ENCODE peak calls at places on chromosomes 1 and 21, in six cellular contexts. P is esophagus squamous epithelium, X is heart left ventricle, R is A673, I is lower lobe of right lung, C is thyroid gland. T is an unnamed sample.

GRCh38 chr1:187157552-187157951 is 328.8 kb downstream of the PLA2G4A start:
- DNase-seq in P (no peak), X (no peak), R (peak; percentile 28), I (no peak), C (no peak), T (no peak)

GRCh38 chr21:41032536-41032935 is 135.4 kb upstream of the BACE2 start:
- DNase-seq in P (no peak), X (no peak), R (no peak), I (no peak), C (no peak), T (peak; percentile 63)

GRCh38 chr1:65289449-65289848 is 19.9 kb upstream of the DNAJC6 start:
- DNase-seq in P (no peak), X (no peak), R (no peak), I (no peak), C (no peak), T (no peak)

GRCh38 chr21:38295997-38296764 is 39.4 kb downstream of the KCNJ15 start:
- DNase-seq in P (no peak), X (peak; percentile 12), R (no peak), I (no peak), C (no peak), T (no peak)

GRCh38 chr1:9275567-9276034 is 17.1 kb upstream of the SPSB1 start:
- DNase-seq in P (no peak), X (no peak), R (peak; percentile 24), I (peak; percentile 85), C (peak; percentile 34), T (peak; percentile 41)

GRCh38 chr21:35849131-35849530 is 211.2 kb downstream of the SETD4 start:
- DNase-seq in P (no peak), X (peak; percentile 20), R (no peak), I (no peak), C (no peak), T (no peak)

GRCh38 chr1:4172659-4173599 is 272.9 kb upstream of the C1orf174 start:
- DNase-seq in P (no peak), X (no peak), R (peak; percentile 11), I (no peak), C (no peak), T (no peak)

GRCh38 chr1:115671176-115672062 is 29.6 kb downstream of the VANGL1 start:
- DNase-seq in P (no peak), X (no peak), R (no peak), I (no peak), C (peak; percentile 55), T (no peak)

GRCh38 chr1:172976222-172977041 is 74.3 kb downstream of the TNFSF18 start:
- DNase-seq in P (no peak), X (no peak), R (no peak), I (no peak), C (peak; percentile 9), T (peak; percentile 44)

GRCh38 chr1:180265871-180266270 is 35.8 kb downstream of the LHX4 start:
- DNase-seq in P (no peak), X (no peak), R (no peak), I (no peak), C (no peak), T (no peak)

GRCh38 chr1:2968471-2968881 is 52.8 kb upstream of the ACTRT2 start:
- DNase-seq in P (no peak), X (no peak), R (no peak), I (no peak), C (no peak), T (no peak)

GRCh38 chr1:30847358-30847972 is 61.1 kb downstream of the SDC3 start:
- DNase-seq in P (no peak), X (peak; percentile 92), R (peak; percentile 26), I (peak; percentile 80), C (peak; percentile 44), T (no peak)

GRCh38 chr1:160428655-160429054 is 28.3 kb downstream of the VANGL2 start:
- DNase-seq in P (no peak), X (peak; percentile 43), R (peak; percentile 68), I (no peak), C (no peak), T (no peak)

GRCh38 chr1:211515090-211516023 is 23.4 kb upstream of the RD3 start:
- DNase-seq in P (no peak), X (peak; percentile 77), R (peak; percentile 76), I (peak; percentile 86), C (peak; percentile 64), T (peak; percentile 63)

GRCh38 chr1:67307251-67308060 is at the start of gene IL12RB2:
- DNase-seq in P (no peak), X (peak; percentile 11), R (peak; percentile 7), I (no peak), C (peak; percentile 68), T (no peak)

GRCh38 chr1:67312630-67313029 is 5.0 kb downstream of the IL12RB2 start:
- DNase-seq in P (no peak), X (no peak), R (no peak), I (no peak), C (no peak), T (no peak)

GRCh38 chr1:67304023-67304422 is 3.6 kb upstream of the IL12RB2 start:
- DNase-seq in P (no peak), X (no peak), R (no peak), I (no peak), C (no peak), T (no peak)

GRCh38 chr1:67306547-67306946 is 1.1 kb upstream of the IL12RB2 start:
- DNase-seq in P (no peak), X (no peak), R (no peak), I (no peak), C (no peak), T (no peak)

GRCh38 chr1:67308136-67308535 is 463 bp downstream of the IL12RB2 start:
- DNase-seq in P (no peak), X (no peak), R (no peak), I (no peak), C (no peak), T (no peak)
- H3K27ac ChIP-seq in P (no peak overlapping the region), X (no peak overlapping the region), R (no peak overlapping the region), I (no peak overlapping the region), C (no peak overlapping the region), T (no peak overlapping the region)

GRCh38 chr21:31911138-31911907 is 38.5 kb downstream of the HUNK start:
- DNase-seq in P (no peak), X (no peak), R (no peak), I (no peak), C (no peak), T (peak; percentile 40)

GRCh38 chr21:31914472-31914871 is 41.7 kb downstream of the HUNK start:
- DNase-seq in P (no peak), X (no peak), R (no peak), I (no peak), C (peak; percentile 59), T (no peak)

GRCh38 chr21:31912501-31912900 is 39.7 kb downstream of the HUNK start:
- DNase-seq in P (no peak), X (no peak), R (no peak), I (no peak), C (no peak), T (no peak)

GRCh38 chr21:31915566-31915965 is 42.7 kb downstream of the HUNK start:
- DNase-seq in P (no peak), X (no peak), R (no peak), I (no peak), C (no peak), T (no peak)

GRCh38 chr21:31913191-31913608 is 40.4 kb downstream of the HUNK start:
- DNase-seq in P (no peak), X (no peak), R (no peak), I (no peak), C (no peak), T (no peak)
- H3K4me1 ChIP-seq in P (peaks cover 13% of the 10 kb centered on the region), X (no peaks in the 10 kb centered on the region), R (no peaks in the 10 kb centered on the region), I (no peaks in the 10 kb centered on the region), C (peaks cover 14% of the 10 kb centered on the region), T (peaks cover 8% of the 10 kb centered on the region)

GRCh38 chr1:29704430-29704829 is 468.1 kb downstream of the PTPRU start:
- DNase-seq in P (no peak), X (no peak), R (no peak), I (no peak), C (no peak), T (no peak)
- H3K27me3 ChIP-seq in P (no peaks in the 10 kb centered on the region), X (peaks cover 13% of the 10 kb centered on the region), R (no peaks in the 10 kb centered on the region), I (peaks cover 25% of the 10 kb centered on the region), C (no peaks in the 10 kb centered on the region), T (peaks cover 7% of the 10 kb centered on the region)

GRCh38 chr21:43811262-43812105 is 22.1 kb downstream of the RRP1 start:
- DNase-seq in P (no peak), X (no peak), R (no peak), I (no peak), C (no peak), T (no peak)
- H3K27ac ChIP-seq in P (peak overlapping the region; percentile 85), X (no peak overlapping the region), R (no peak overlapping the region), I (peak overlapping the region; percentile 32), C (no peak overlapping the region), T (no peak overlapping the region)

GRCh38 chr1:151970128-151970527 is 23.5 kb downstream of the S100A10 start:
- DNase-seq in P (no peak), X (no peak), R (no peak), I (no peak), C (no peak), T (peak; percentile 88)

GRCh38 chr1:151970641-151971040 is 23.0 kb downstream of the S100A10 start:
- DNase-seq in P (no peak), X (no peak), R (peak; percentile 45), I (no peak), C (no peak), T (no peak)

GRCh38 chr1:151968058-151968457 is 25.6 kb downstream of the S100A10 start:
- DNase-seq in P (no peak), X (peak; percentile 25), R (peak; percentile 67), I (no peak), C (no peak), T (no peak)

GRCh38 chr1:151966061-151966460 is 27.6 kb downstream of the S100A10 start:
- DNase-seq in P (no peak), X (no peak), R (no peak), I (no peak), C (no peak), T (no peak)

GRCh38 chr1:151968791-151969399 is 24.8 kb downstream of the S100A10 start:
- DNase-seq in P (no peak), X (no peak), R (no peak), I (no peak), C (no peak), T (no peak)
- H3K4me1 ChIP-seq in P (peaks cover 80% of the 10 kb centered on the region), X (no peaks in the 10 kb centered on the region), R (peaks cover 39% of the 10 kb centered on the region), I (peaks cover 55% of the 10 kb centered on the region), C (peaks cover 11% of the 10 kb centered on the region), T (peaks cover 41% of the 10 kb centered on the region)

T was measured in foreskin keratinocyte.